ENCODE peak calls at places on chromosomes 7 and 10, in ten cellular contexts. J is spleen, U is dorsolateral prefrontal cortex, W is RWPE1, R is lower lobe of right lung, G is A549, P is WERI-Rb-1, K is body of pancreas, L is endothelial cell of umbilical vein, V is adrenal gland. B is an unnamed sample.

GRCh38 chr10:36531621-36532020 is 593.8 kb upstream of the ANKRD30A start:
- DNase-seq in R (no peak), U (no peak), J (no peak), V (no peak), L (no peak), K (no peak), P (no peak), W (peak; percentile 41), G (no peak), B (no peak)

GRCh38 chr10:97412891-97413304 is 11.8 kb upstream of the RRP12 start:
- DNase-seq in G (no peak), V (no peak), U (no peak), P (no peak), W (peak; percentile 94), K (no peak), J (peak; percentile 52), R (no peak), L (no peak), B (no peak)

GRCh38 chr10:20276127-20276979 is 460.1 kb downstream of the PLXDC2 start:
- DNase-seq in W (peak; percentile 2), L (no peak), G (no peak), K (no peak), J (no peak), U (no peak), P (no peak), R (no peak), V (no peak), B (peak; percentile 51)

GRCh38 chr10:117804470-117805011 is 242.2 kb downstream of the RAB11FIP2 start:
- DNase-seq in W (no peak), U (peak; percentile 78), J (no peak), K (no peak), P (no peak), V (peak; percentile 58), G (no peak), L (no peak), R (no peak), B (no peak)

GRCh38 chr7:122217125-122217524 is 73.1 kb upstream of the AASS start:
- DNase-seq in G (no peak), W (peak; percentile 7), P (no peak), V (no peak), U (no peak), K (no peak), L (no peak), R (no peak), J (no peak), B (no peak)

GRCh38 chr7:154927624-154928125 is 75.2 kb downstream of the PAXIP1 start:
- DNase-seq in K (peak; percentile 85), V (peak; percentile 95), G (peak; percentile 91), U (peak; percentile 92), L (peak; percentile 86), J (peak; percentile 64), W (peak; percentile 71), P (peak; percentile 72), R (no peak), B (peak; percentile 89)

GRCh38 chr10:3065622-3066021 is 1.7 kb upstream of the PFKP start:
- DNase-seq in G (no peak), U (no peak), P (no peak), R (no peak), J (no peak), K (no peak), W (no peak), V (no peak), L (no peak), B (no peak)

GRCh38 chr10:43140414-43140813 is 2.2 kb downstream of the CSGALNACT2 start:
- DNase-seq in J (no peak), V (no peak), G (peak; percentile 79), L (peak; percentile 88), P (no peak), R (no peak), K (no peak), W (peak; percentile 42), U (no peak), B (no peak)

GRCh38 chr10:9547921-9548904 is 1469.5 kb upstream of the CELF2 start:
- DNase-seq in R (no peak), G (no peak), J (no peak), L (no peak), P (no peak), W (no peak), U (no peak), V (no peak), K (no peak), B (no peak)

GRCh38 chr10:9550810-9551209 is 1466.9 kb upstream of the CELF2 start:
- DNase-seq in W (no peak), L (no peak), U (no peak), K (no peak), R (no peak), J (no peak), G (no peak), P (no peak), V (no peak), B (no peak)

DNA sequence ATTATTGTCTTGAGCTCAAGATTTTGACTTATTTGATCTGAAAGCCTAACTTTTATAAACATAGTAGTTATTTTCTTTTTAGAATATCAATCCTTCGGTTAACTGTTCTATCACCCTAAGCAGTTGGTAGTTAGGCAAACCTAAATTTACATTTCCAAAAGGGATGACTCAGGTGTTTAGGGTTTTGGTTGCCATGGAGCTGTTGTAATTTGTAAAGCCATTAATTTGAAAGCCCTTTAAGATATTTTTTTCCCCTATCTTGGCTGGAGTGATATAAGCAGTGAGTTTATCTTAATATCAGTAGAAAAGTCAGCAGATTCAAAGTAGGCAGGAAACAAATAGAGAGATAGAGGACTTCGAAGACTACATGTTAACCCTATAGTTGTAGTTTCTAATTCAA is 1472.6 kb upstream of the CELF2 start:
- DNase-seq in G (no peak), R (no peak), K (no peak), L (no peak), V (no peak), U (no peak), W (no peak), J (no peak), P (no peak), B (no peak)
- H3K27ac ChIP-seq in G (no peak overlapping the region), R (no peak overlapping the region), K (no peak overlapping the region), L (no peak overlapping the region), V (no peak overlapping the region), U (no peak overlapping the region), W (no peak overlapping the region), J (no peak overlapping the region), P (no peak overlapping the region), B (no peak overlapping the region)

GRCh38 chr10:60778978-60779668 is 845 bp downstream of the CDK1 start:
- DNase-seq in K (no peak), P (no peak), R (no peak), V (no peak), G (no peak), J (no peak), W (peak; percentile 14), L (peak; percentile 51), U (no peak), B (no peak)
- H3K27ac ChIP-seq in K (no peak overlapping the region), P (peak overlapping the region; percentile 97), R (no peak overlapping the region), V (no peak overlapping the region), G (peak overlapping the region; percentile 90), J (no peak overlapping the region), W (peak overlapping the region; percentile 89), L (peak overlapping the region; percentile 56), U (no peak overlapping the region), B (peak overlapping the region; percentile 95)

GRCh38 chr10:119116326-119116951 is 12.5 kb downstream of the DENND10 start:
- DNase-seq in G (no peak), J (no peak), R (no peak), U (no peak), L (no peak), W (no peak), K (no peak), V (no peak), P (no peak), B (no peak)

GRCh38 chr10:119111968-119112515 is 8.1 kb downstream of the DENND10 start:
- DNase-seq in R (no peak), G (no peak), K (no peak), P (no peak), J (no peak), W (no peak), L (no peak), V (no peak), U (no peak), B (no peak)

GRCh38 chr10:119115921-119116320 is 12.0 kb downstream of the DENND10 start:
- DNase-seq in W (no peak), G (no peak), K (no peak), P (no peak), V (no peak), U (no peak), J (no peak), L (no peak), R (no peak), B (no peak)

GRCh38 chr10:119118231-119118630 is 14.3 kb downstream of the DENND10 start:
- DNase-seq in G (no peak), R (no peak), L (no peak), J (no peak), U (no peak), V (no peak), P (no peak), K (no peak), W (no peak), B (no peak)

DNA sequence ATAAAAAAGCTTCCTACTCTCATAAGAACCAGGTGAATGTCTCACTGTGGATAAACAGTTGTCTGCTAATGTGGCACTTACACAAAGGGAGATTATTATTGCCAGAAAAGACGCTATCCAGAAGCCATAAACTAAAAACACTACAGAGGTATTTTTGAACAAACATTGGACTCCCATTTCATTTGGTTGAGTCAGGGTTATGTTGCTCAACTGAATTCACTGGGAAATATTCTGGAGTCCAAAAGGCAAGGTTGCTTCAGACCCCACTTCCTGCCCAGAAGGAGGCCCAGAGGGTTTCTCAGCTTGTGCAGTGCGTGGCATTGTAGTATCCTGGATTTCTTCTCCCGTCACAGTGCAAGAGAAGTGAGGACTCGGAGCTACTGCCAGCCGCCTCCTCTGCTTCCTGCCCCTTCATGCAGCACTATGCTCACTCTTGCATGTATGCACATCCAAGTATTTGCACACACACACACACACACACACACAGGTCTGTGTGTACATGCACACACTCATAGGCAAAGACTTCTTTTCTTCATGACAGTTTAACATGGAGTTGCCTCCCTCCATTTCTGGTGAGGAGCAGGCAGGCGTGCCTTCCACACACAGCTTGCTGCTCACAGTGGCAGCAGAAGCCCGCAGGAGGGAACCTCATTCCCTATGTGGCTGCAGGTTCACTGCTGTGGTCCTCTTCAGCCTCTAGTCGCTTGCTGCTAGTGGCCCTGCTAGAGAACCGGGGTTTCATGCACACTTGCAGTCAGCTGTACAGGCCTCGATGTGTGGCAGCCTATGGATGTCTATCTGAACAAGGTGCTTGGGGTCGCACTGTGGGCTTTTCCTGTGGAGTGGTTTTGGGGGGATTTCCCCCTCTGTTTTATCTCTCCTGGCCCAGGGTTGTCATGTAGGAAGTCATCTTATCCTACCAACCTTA is 10.2 kb downstream of the DENND10 start:
- DNase-seq in W (peak; percentile 44), V (no peak), P (no peak), R (no peak), L (no peak), K (no peak), J (no peak), G (peak; percentile 75), U (no peak), B (no peak)
- H3K27ac ChIP-seq in W (peak overlapping the region; percentile 56), V (no peak overlapping the region), P (no peak overlapping the region), R (no peak overlapping the region), L (no peak overlapping the region), K (no peak overlapping the region), J (no peak overlapping the region), G (peak overlapping the region; percentile 81), U (no peak overlapping the region), B (no peak overlapping the region)

GRCh38 chr10:34292675-34293074 is 522.4 kb downstream of the PARD3 start:
- DNase-seq in K (no peak), J (no peak), W (no peak), V (no peak), P (no peak), L (no peak), R (no peak), U (no peak), G (no peak), B (no peak)

GRCh38 chr10:34290412-34291082 is 524.5 kb downstream of the PARD3 start:
- DNase-seq in V (peak; percentile 87), R (no peak), L (peak; percentile 67), J (no peak), P (no peak), W (no peak), G (no peak), U (no peak), K (no peak), B (peak; percentile 13)

GRCh38 chr10:34291466-34292177 is 523.5 kb downstream of the PARD3 start:
- DNase-seq in U (no peak), J (no peak), R (no peak), L (no peak), G (no peak), V (no peak), W (no peak), K (no peak), P (no peak), B (no peak)

GRCh38 chr10:34294137-34294536 is 521.0 kb downstream of the PARD3 start:
- DNase-seq in U (no peak), P (no peak), L (no peak), R (no peak), J (no peak), G (no peak), W (no peak), K (no peak), V (no peak), B (no peak)

GRCh38 chr10:34292178-34292565 is 522.9 kb downstream of the PARD3 start:
- DNase-seq in V (no peak), K (no peak), R (no peak), W (no peak), L (no peak), U (no peak), J (no peak), G (no peak), P (no peak), B (no peak)
- H3K27ac ChIP-seq in V (peak overlapping the region; percentile 2), K (no peak overlapping the region), R (no peak overlapping the region), W (no peak overlapping the region), L (no peak overlapping the region), U (no peak overlapping the region), J (no peak overlapping the region), G (no peak overlapping the region), P (no peak overlapping the region), B (no peak overlapping the region)

B was measured in SJCRH30.